ENCODE peak calls at places on chromosome 20, in nine cellular contexts. U is retinal pigment epithelial cell, Y is esophagus squamous epithelium, N is left ventricle myocardium inferior, J is fibroblast of lung, D is spleen, X is Caco-2, I is heart left ventricle, F is astrocyte of the spinal cord. L is an unnamed sample.

GRCh38 chr20:3560162-3560561 is 89.3 kb downstream of the ATRN start:
- DNase-seq in U (no peak), Y (no peak), N (no peak), J (no peak), D (no peak), X (no peak), I (no peak), F (no peak), L (no peak)

GRCh38 chr20:23063573-23063972 is 14.1 kb upstream of the THBD start:
- DNase-seq in U (no peak), Y (no peak), N (no peak), J (peak; percentile 3), D (no peak), X (no peak), I (no peak), F (no peak), L (no peak)

GRCh38 chr20:49889943-49890650 is 25.2 kb downstream of the SPATA2 start:
- DNase-seq in U (no peak), Y (no peak), N (no peak), J (no peak), D (no peak), X (no peak), I (peak; percentile 21), F (no peak), L (no peak)

GRCh38 chr20:16538779-16539178 is 34.5 kb downstream of the KIF16B start:
- DNase-seq in U (no peak), Y (no peak), N (no peak), J (no peak), D (no peak), X (no peak), I (no peak), F (no peak), L (no peak)

GRCh38 chr20:61517419-61517818 is 265.4 kb downstream of the CDH4 start:
- DNase-seq in U (no peak), Y (no peak), N (no peak), J (no peak), D (peak; percentile 39), X (no peak), I (no peak), F (no peak), L (no peak)

GRCh38 chr20:6765469-6766058 is 1.9 kb upstream of the BMP2 start:
- DNase-seq in U (no peak), Y (no peak), N (no peak), J (peak; percentile 58), D (no peak), X (peak; percentile 60), I (no peak), F (peak; percentile 84), L (peak; percentile 56)

GRCh38 chr20:59360934-59361333 is 60.5 kb downstream of the EDN3 start:
- DNase-seq in U (no peak), Y (no peak), N (no peak), J (no peak), D (no peak), X (no peak), I (no peak), F (no peak), L (no peak)

GRCh38 chr20:38935967-38936407 is 9.8 kb downstream of the FAM83D start:
- DNase-seq in U (no peak), Y (no peak), N (no peak), J (peak; percentile 32), D (no peak), X (no peak), I (no peak), F (no peak), L (no peak)

GRCh38 chr20:31968299-31969126 is 562 bp downstream of the XKR7 start:
- DNase-seq in U (no peak), Y (no peak), N (peak; percentile 69), J (peak; percentile 54), D (peak; percentile 92), X (peak; percentile 97), I (peak; percentile 87), F (peak; percentile 56), L (no peak)

GRCh38 chr20:17609978-17610377 is 40.1 kb downstream of the DSTN start:
- DNase-seq in U (no peak), Y (no peak), N (no peak), J (no peak), D (no peak), X (peak; percentile 3), I (no peak), F (no peak), L (no peak)

GRCh38 chr20:46635514-46636091 is 15.7 kb downstream of the SLC13A3 start:
- DNase-seq in U (no peak), Y (no peak), N (no peak), J (peak; percentile 44), D (no peak), X (peak; percentile 52), I (no peak), F (no peak), L (no peak)

GRCh38 chr20:62958388-62959100 is 6.0 kb downstream of the SLC17A9 start:
- DNase-seq in U (no peak), Y (no peak), N (no peak), J (no peak), D (peak; percentile 63), X (no peak), I (no peak), F (no peak), L (no peak)

GRCh38 chr20:62955519-62956386 is 3.2 kb downstream of the SLC17A9 start:
- DNase-seq in U (no peak), Y (no peak), N (no peak), J (no peak), D (peak; percentile 76), X (peak; percentile 85), I (no peak), F (no peak), L (no peak)

GRCh38 chr20:62953839-62954703 is 1.6 kb downstream of the SLC17A9 start:
- DNase-seq in U (peak; percentile 12), Y (peak; percentile 52), N (peak; percentile 73), J (peak; percentile 66), D (peak; percentile 96), X (no peak), I (peak; percentile 85), F (peak; percentile 54), L (no peak)

GRCh38 chr20:62957136-62958117 is 4.9 kb downstream of the SLC17A9 start:
- DNase-seq in U (no peak), Y (no peak), N (no peak), J (no peak), D (peak; percentile 65), X (no peak), I (no peak), F (no peak), L (no peak)

DNA sequence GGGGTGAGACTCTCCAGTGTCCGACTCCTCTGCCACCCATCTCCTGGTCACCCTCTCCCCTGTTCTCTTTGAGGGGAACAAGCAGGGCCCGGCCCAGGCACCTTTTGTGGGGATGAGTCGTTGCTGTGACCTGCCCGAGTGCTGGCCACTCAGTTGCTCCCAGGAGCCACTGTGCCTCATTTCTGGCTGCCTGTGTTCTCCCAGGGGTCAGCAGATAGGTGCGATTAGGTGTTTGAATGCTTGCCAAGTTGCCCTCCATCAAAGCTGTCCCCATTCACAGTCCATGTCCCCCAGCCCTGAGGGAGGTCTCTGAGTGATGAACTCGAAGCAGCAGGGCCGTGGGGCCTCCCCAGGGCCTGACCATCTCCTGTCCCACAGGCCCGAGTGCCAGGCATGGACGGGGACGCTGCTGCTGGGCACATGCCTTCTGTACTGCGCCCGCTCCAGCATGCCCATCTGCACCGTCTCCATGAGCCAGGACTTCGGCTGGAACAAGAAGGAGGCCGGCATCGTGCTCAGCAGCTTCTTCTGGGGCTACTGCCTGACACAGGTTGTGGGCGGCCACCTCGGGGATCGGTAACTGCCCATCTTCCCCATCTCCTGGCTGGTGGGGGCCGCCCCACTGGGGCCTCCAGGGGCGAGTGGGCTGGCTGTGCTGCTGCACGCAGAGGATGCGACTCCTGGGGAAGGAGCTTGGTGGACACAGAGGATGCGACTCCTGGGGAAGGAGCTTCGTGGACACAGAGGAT is 4.1 kb downstream of the SLC17A9 start:
- DNase-seq in U (no peak), Y (no peak), N (no peak), J (no peak), D (peak; percentile 71), X (no peak), I (no peak), F (no peak), L (no peak)
- H3K4me3 ChIP-seq in U (no peak overlapping the region), Y (no peak overlapping the region), N (no peak overlapping the region), J (no peak overlapping the region), D (no peak overlapping the region), X (no peak overlapping the region), I (no peak overlapping the region), F (no peak overlapping the region), L (no peak overlapping the region)

GRCh38 chr20:57268399-57269076 is 2.1 kb upstream of the BMP7 start:
- DNase-seq in U (no peak), Y (no peak), N (no peak), J (no peak), D (no peak), X (no peak), I (no peak), F (no peak), L (no peak)
- H3K4me3 ChIP-seq in U (no peak overlapping the region), Y (no peak overlapping the region), N (no peak overlapping the region), J (no peak overlapping the region), D (no peak overlapping the region), X (no peak overlapping the region), I (no peak overlapping the region), F (no peak overlapping the region), L (no peak overlapping the region)

DNA sequence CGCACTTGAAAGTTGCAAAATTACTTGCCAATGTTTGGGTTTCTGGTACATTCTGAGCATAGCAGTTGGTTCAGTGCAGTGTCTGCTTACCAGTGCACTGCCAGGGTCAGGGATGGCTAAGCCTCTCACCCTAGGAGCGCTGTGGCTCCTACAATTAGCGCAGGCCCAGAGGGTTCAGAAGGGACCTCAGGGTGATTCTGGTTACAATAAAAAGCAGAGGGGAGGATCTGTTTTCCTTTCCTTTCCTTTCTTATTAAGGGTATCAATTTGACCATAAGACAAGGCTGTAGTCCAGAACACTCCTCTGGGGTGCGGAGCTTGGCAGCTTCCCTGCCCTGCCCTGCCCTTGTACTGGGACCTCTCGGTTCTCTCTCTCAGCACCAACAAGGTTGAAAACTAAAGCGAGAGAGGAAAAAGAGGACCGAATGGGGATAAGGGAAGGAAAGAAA is 2.6 kb downstream of the MAFB start:
- DNase-seq in U (no peak), Y (no peak), N (no peak), J (no peak), D (no peak), X (no peak), I (no peak), F (no peak), L (no peak)
- H3K4me3 ChIP-seq in U (no peak overlapping the region), Y (peak overlapping the region; percentile 84), N (peak overlapping the region; percentile 76), J (no peak overlapping the region), D (peak overlapping the region; percentile 65), X (no peak overlapping the region), I (peak overlapping the region; percentile 41), F (peak overlapping the region; percentile 53), L (no peak overlapping the region)

GRCh38 chr20:1945660-1946059 is 48.2 kb downstream of the PDYN start:
- DNase-seq in U (no peak), Y (no peak), N (no peak), J (no peak), D (no peak), X (no peak), I (no peak), F (no peak), L (no peak)

GRCh38 chr20:1946762-1947534 is 46.9 kb downstream of the PDYN start:
- DNase-seq in U (no peak), Y (no peak), N (peak; percentile 31), J (peak; percentile 35), D (peak; percentile 84), X (peak; percentile 58), I (no peak), F (no peak), L (no peak)

GRCh38 chr20:1947535-1947846 is 46.4 kb downstream of the PDYN start:
- DNase-seq in U (no peak), Y (no peak), N (no peak), J (no peak), D (no peak), X (no peak), I (no peak), F (no peak), L (no peak)

GRCh38 chr20:1945134-1945618 is 48.7 kb downstream of the PDYN start:
- DNase-seq in U (no peak), Y (no peak), N (peak; percentile 41), J (no peak), D (peak; percentile 86), X (no peak), I (peak; percentile 77), F (no peak), L (no peak)

GRCh38 chr20:1946442-1946761 is 47.5 kb downstream of the PDYN start:
- DNase-seq in U (no peak), Y (no peak), N (no peak), J (no peak), D (no peak), X (no peak), I (no peak), F (no peak), L (no peak)
- H3K4me3 ChIP-seq in U (no peak overlapping the region), Y (no peak overlapping the region), N (no peak overlapping the region), J (no peak overlapping the region), D (no peak overlapping the region), X (no peak overlapping the region), I (no peak overlapping the region), F (no peak overlapping the region), L (no peak overlapping the region)